ENCODE peak calls at places on chromosomes 2 and 18, in nine cellular contexts. One of them, this sample, is unnamed.
A peak's percentile ranks its signal among the peaks of the same experiment; 100 is the strongest.

GRCh38 chr2:61288070-61288841 is 126.3 kb downstream of the C2orf74 start:
- DNase-seq in HCT116: no peak
- DNase-seq in SK-N-SH: no peak
- DNase-seq in GM23338: no peak
- DNase-seq in GM23248: peak; percentile 19
- DNase-seq in hepatocyte: no peak
- DNase-seq in MM.1S: no peak
- DNase-seq in PC-3: no peak
- DNase-seq in OCI-LY7: no peak
- DNase-seq in this sample: no peak

GRCh38 chr2:66421618-66422017 is 13.3 kb upstream of the MEIS1 start:
- DNase-seq in HCT116: no peak
- DNase-seq in SK-N-SH: no peak
- DNase-seq in GM23338: no peak
- DNase-seq in GM23248: no peak
- DNase-seq in hepatocyte: no peak
- DNase-seq in MM.1S: no peak
- DNase-seq in PC-3: no peak
- DNase-seq in OCI-LY7: no peak
- DNase-seq in this sample: no peak

GRCh38 chr2:45466045-45466444 is 145.0 kb downstream of the SRBD1 start:
- DNase-seq in HCT116: no peak
- DNase-seq in SK-N-SH: no peak
- DNase-seq in GM23338: peak; percentile 65
- DNase-seq in GM23248: no peak
- DNase-seq in hepatocyte: no peak
- DNase-seq in MM.1S: no peak
- DNase-seq in PC-3: no peak
- DNase-seq in OCI-LY7: no peak
- DNase-seq in this sample: no peak

GRCh38 chr2:169895294-169895985 is 68.2 kb downstream of the UBR3 start:
- DNase-seq in HCT116: no peak
- DNase-seq in SK-N-SH: no peak
- DNase-seq in GM23338: no peak
- DNase-seq in GM23248: peak; percentile 27
- DNase-seq in hepatocyte: no peak
- DNase-seq in MM.1S: no peak
- DNase-seq in PC-3: no peak
- DNase-seq in OCI-LY7: no peak
- DNase-seq in this sample: no peak

GRCh38 chr18:10751711-10752110 is 225.9 kb downstream of the NAPG start:
- DNase-seq in HCT116: no peak
- DNase-seq in SK-N-SH: no peak
- DNase-seq in GM23338: no peak
- DNase-seq in GM23248: no peak
- DNase-seq in hepatocyte: no peak
- DNase-seq in MM.1S: no peak
- DNase-seq in PC-3: no peak
- DNase-seq in OCI-LY7: no peak
- DNase-seq in this sample: peak; percentile 36

GRCh38 chr18:57621252-57621607 is 406 bp downstream of the NARS1 start:
- DNase-seq in HCT116: no peak
- DNase-seq in SK-N-SH: peak; percentile 60
- DNase-seq in GM23338: no peak
- DNase-seq in GM23248: peak; percentile 52
- DNase-seq in hepatocyte: no peak
- DNase-seq in MM.1S: no peak
- DNase-seq in PC-3: peak; percentile 10
- DNase-seq in OCI-LY7: peak; percentile 14
- DNase-seq in this sample: no peak

GRCh38 chr18:35215026-35215425 is 25.8 kb upstream of the ZNF397 start:
- DNase-seq in HCT116: no peak
- DNase-seq in SK-N-SH: no peak
- DNase-seq in GM23338: peak; percentile 63
- DNase-seq in GM23248: no peak
- DNase-seq in hepatocyte: no peak
- DNase-seq in MM.1S: no peak
- DNase-seq in PC-3: no peak
- DNase-seq in OCI-LY7: no peak
- DNase-seq in this sample: peak; percentile 15

GRCh38 chr2:37832590-37833197 is 92.4 kb upstream of the RMDN2 start:
- DNase-seq in HCT116: peak; percentile 71
- DNase-seq in SK-N-SH: peak; percentile 81
- DNase-seq in GM23338: peak; percentile 90
- DNase-seq in GM23248: peak; percentile 88
- DNase-seq in hepatocyte: peak; percentile 89
- DNase-seq in MM.1S: peak; percentile 64
- DNase-seq in PC-3: peak; percentile 94
- DNase-seq in OCI-LY7: peak; percentile 75
- DNase-seq in this sample: peak; percentile 88

GRCh38 chr2:239106314-239106908 is 258.5 kb downstream of the TWIST2 start:
- DNase-seq in HCT116: peak; percentile 18
- DNase-seq in SK-N-SH: peak; percentile 92
- DNase-seq in GM23338: peak; percentile 52
- DNase-seq in GM23248: peak; percentile 88
- DNase-seq in hepatocyte: peak; percentile 69
- DNase-seq in MM.1S: peak; percentile 10
- DNase-seq in PC-3: peak; percentile 80
- DNase-seq in OCI-LY7: peak; percentile 7
- DNase-seq in this sample: peak; percentile 73

GRCh38 chr18:24212939-24213338 is 74.1 kb downstream of the CABYR start:
- DNase-seq in HCT116: peak; percentile 94
- DNase-seq in SK-N-SH: no peak
- DNase-seq in GM23338: no peak
- DNase-seq in GM23248: peak; percentile 77
- DNase-seq in hepatocyte: peak; percentile 52
- DNase-seq in MM.1S: no peak
- DNase-seq in PC-3: peak; percentile 97
- DNase-seq in OCI-LY7: no peak
- DNase-seq in this sample: no peak

GRCh38 chr2:8087480-8087840 is 594.4 kb upstream of the ID2 start:
- DNase-seq in HCT116: no peak
- DNase-seq in SK-N-SH: no peak
- DNase-seq in GM23338: no peak
- DNase-seq in GM23248: peak; percentile 71
- DNase-seq in hepatocyte: no peak
- DNase-seq in MM.1S: no peak
- DNase-seq in PC-3: no peak
- DNase-seq in OCI-LY7: no peak
- DNase-seq in this sample: no peak

GRCh38 chr18:52200406-52200805 is 139.6 kb upstream of the DCC start:
- DNase-seq in HCT116: no peak
- DNase-seq in SK-N-SH: no peak
- DNase-seq in GM23338: no peak
- DNase-seq in GM23248: no peak
- DNase-seq in hepatocyte: no peak
- DNase-seq in MM.1S: no peak
- DNase-seq in PC-3: no peak
- DNase-seq in OCI-LY7: no peak
- DNase-seq in this sample: no peak

GRCh38 chr2:44802409-44803099 is 138.9 kb upstream of the SIX3 start:
- DNase-seq in HCT116: no peak
- DNase-seq in SK-N-SH: no peak
- DNase-seq in GM23338: peak; percentile 97
- DNase-seq in GM23248: no peak
- DNase-seq in hepatocyte: no peak
- DNase-seq in MM.1S: no peak
- DNase-seq in PC-3: no peak
- DNase-seq in OCI-LY7: no peak
- DNase-seq in this sample: peak; percentile 96

GRCh38 chr2:179561702-179562101 is 297.1 kb upstream of the SESTD1 start:
- DNase-seq in HCT116: no peak
- DNase-seq in SK-N-SH: no peak
- DNase-seq in GM23338: no peak
- DNase-seq in GM23248: no peak
- DNase-seq in hepatocyte: no peak
- DNase-seq in MM.1S: no peak
- DNase-seq in PC-3: no peak
- DNase-seq in OCI-LY7: no peak
- DNase-seq in this sample: no peak

GRCh38 chr18:41576643-41577042 is 378.4 kb upstream of the PIK3C3 start:
- DNase-seq in HCT116: no peak
- DNase-seq in SK-N-SH: no peak
- DNase-seq in GM23338: peak; percentile 18
- DNase-seq in GM23248: no peak
- DNase-seq in hepatocyte: no peak
- DNase-seq in MM.1S: no peak
- DNase-seq in PC-3: no peak
- DNase-seq in OCI-LY7: no peak
- DNase-seq in this sample: peak; percentile 57

GRCh38 chr18:26540041-26540628 is 8.2 kb downstream of the KCTD1 start:
- DNase-seq in HCT116: no peak
- DNase-seq in SK-N-SH: no peak
- DNase-seq in GM23338: peak; percentile 41
- DNase-seq in GM23248: peak; percentile 61
- DNase-seq in hepatocyte: no peak
- DNase-seq in MM.1S: no peak
- DNase-seq in PC-3: peak; percentile 44
- DNase-seq in OCI-LY7: no peak
- DNase-seq in this sample: no peak

GRCh38 chr2:31967790-31968189 is 43.0 kb downstream of the MEMO1 start:
- DNase-seq in HCT116: no peak
- DNase-seq in SK-N-SH: no peak
- DNase-seq in GM23338: no peak
- DNase-seq in GM23248: no peak
- DNase-seq in hepatocyte: no peak
- DNase-seq in MM.1S: no peak
- DNase-seq in PC-3: no peak
- DNase-seq in OCI-LY7: no peak
- DNase-seq in this sample: no peak

GRCh38 chr2:31957748-31958717 is 52.8 kb downstream of the MEMO1 start:
- DNase-seq in HCT116: no peak
- DNase-seq in SK-N-SH: no peak
- DNase-seq in GM23338: no peak
- DNase-seq in GM23248: no peak
- DNase-seq in hepatocyte: no peak
- DNase-seq in MM.1S: no peak
- DNase-seq in PC-3: no peak
- DNase-seq in OCI-LY7: no peak
- DNase-seq in this sample: no peak

GRCh38 chr2:31965094-31965493 is 45.7 kb downstream of the MEMO1 start:
- DNase-seq in HCT116: no peak
- DNase-seq in SK-N-SH: no peak
- DNase-seq in GM23338: no peak
- DNase-seq in GM23248: no peak
- DNase-seq in hepatocyte: no peak
- DNase-seq in MM.1S: no peak
- DNase-seq in PC-3: no peak
- DNase-seq in OCI-LY7: no peak
- DNase-seq in this sample: no peak

DNA sequence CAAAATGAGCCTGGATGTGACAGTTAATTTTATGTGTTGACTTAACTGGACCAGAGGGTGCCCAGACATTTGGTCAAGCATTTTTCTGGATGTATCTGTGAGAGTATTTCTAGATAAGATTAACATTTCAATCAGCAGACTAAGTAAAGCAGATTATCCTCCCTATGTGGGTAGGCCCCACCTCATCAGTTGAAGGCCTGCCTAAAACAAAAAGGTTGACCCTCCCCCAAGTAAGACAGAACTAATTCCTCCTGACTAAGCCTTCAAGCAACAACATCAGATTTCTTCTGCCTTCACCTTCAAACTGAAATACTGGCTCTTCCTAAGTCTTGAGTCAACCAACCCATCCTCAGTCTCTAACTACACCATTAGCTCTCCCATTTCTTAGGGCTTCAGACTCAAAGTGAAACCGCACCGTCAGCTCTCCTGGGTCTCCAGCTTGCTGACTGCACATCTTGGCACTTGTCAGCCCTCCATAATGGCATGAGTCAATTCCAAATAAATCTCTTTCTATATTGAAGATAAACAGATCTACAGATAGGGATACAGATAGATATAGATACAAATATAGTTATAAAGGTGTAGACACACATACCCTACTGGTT is 47.9 kb downstream of the MEMO1 start:
- DNase-seq in HCT116: no peak
- DNase-seq in SK-N-SH: no peak
- DNase-seq in GM23338: no peak
- DNase-seq in GM23248: no peak
- DNase-seq in hepatocyte: no peak
- DNase-seq in MM.1S: peak; percentile 64
- DNase-seq in PC-3: peak; percentile 14
- DNase-seq in OCI-LY7: no peak
- DNase-seq in this sample: no peak
- TF ChIP-seq EZH2phosphoT487 in HCT116: no peak
- TF ChIP-seq EZH2phosphoT487 in SK-N-SH: no peak
- TF ChIP-seq EZH2phosphoT487 in GM23338: no peak
- TF ChIP-seq EZH2phosphoT487 in GM23248: no peak
- TF ChIP-seq EZH2phosphoT487 in hepatocyte: no peak
- TF ChIP-seq EZH2phosphoT487 in MM.1S: no peak
- TF ChIP-seq EZH2phosphoT487 in PC-3: no peak
- TF ChIP-seq EZH2phosphoT487 in OCI-LY7: no peak
- TF ChIP-seq EZH2phosphoT487 in this sample: no peak

DNA sequence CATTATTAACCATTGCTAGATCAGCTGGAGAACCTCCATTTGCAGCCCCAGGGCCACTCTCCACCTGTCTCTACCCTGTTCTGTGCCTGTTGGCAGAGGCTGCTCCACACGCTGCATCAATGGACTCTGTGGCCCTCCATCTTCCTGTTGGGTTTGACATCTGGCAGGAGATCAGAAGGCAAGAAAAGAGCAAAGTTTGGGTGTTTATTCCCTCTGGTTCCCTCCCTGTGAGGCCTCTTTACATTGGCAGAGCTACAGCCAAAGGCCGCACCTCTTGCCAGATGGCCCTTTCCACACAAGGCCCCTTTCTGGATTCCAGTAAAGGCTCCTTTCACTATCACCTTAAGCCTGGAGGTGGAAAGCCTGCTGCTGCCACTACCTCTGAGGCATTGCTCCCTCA is 110.9 kb upstream of the RND3 start:
- DNase-seq in HCT116: no peak
- DNase-seq in SK-N-SH: no peak
- DNase-seq in GM23338: no peak
- DNase-seq in GM23248: no peak
- DNase-seq in hepatocyte: no peak
- DNase-seq in MM.1S: no peak
- DNase-seq in PC-3: no peak
- DNase-seq in OCI-LY7: no peak
- DNase-seq in this sample: no peak
- H3K4me2 ChIP-seq in HCT116: no peak overlapping the region
- H3K4me2 ChIP-seq in SK-N-SH: no peak overlapping the region
- H3K4me2 ChIP-seq in GM23338: no peak overlapping the region
- H3K4me2 ChIP-seq in GM23248: no peak overlapping the region
- H3K4me2 ChIP-seq in hepatocyte: no peak overlapping the region
- H3K4me2 ChIP-seq in MM.1S: no peak overlapping the region
- H3K4me2 ChIP-seq in PC-3: no peak overlapping the region
- H3K4me2 ChIP-seq in OCI-LY7: no peak overlapping the region
- H3K4me2 ChIP-seq in this sample: no peak overlapping the region

GRCh38 chr2:17579605-17580318 is 39.3 kb downstream of the VSNL1 start:
- DNase-seq in HCT116: peak; percentile 85
- DNase-seq in SK-N-SH: no peak
- DNase-seq in GM23338: peak; percentile 84
- DNase-seq in GM23248: no peak
- DNase-seq in hepatocyte: no peak
- DNase-seq in MM.1S: peak; percentile 18
- DNase-seq in PC-3: no peak
- DNase-seq in OCI-LY7: no peak
- DNase-seq in this sample: peak; percentile 26
- TF ChIP-seq EZH2phosphoT487 in HCT116: no peak
- TF ChIP-seq EZH2phosphoT487 in SK-N-SH: no peak
- TF ChIP-seq EZH2phosphoT487 in GM23338: no peak
- TF ChIP-seq EZH2phosphoT487 in GM23248: no peak
- TF ChIP-seq EZH2phosphoT487 in hepatocyte: no peak
- TF ChIP-seq EZH2phosphoT487 in MM.1S: no peak
- TF ChIP-seq EZH2phosphoT487 in PC-3: no peak
- TF ChIP-seq EZH2phosphoT487 in OCI-LY7: no peak
- TF ChIP-seq EZH2phosphoT487 in this sample: no peak

GRCh38 chr2:11373096-11373495 is 28.7 kb upstream of the ROCK2 start:
- DNase-seq in HCT116: no peak
- DNase-seq in SK-N-SH: no peak
- DNase-seq in GM23338: no peak
- DNase-seq in GM23248: no peak
- DNase-seq in hepatocyte: no peak
- DNase-seq in MM.1S: peak; percentile 62
- DNase-seq in PC-3: peak; percentile 67
- DNase-seq in OCI-LY7: peak; percentile 25
- DNase-seq in this sample: no peak
- H3K4me2 ChIP-seq in HCT116: peak overlapping the region; percentile 99
- H3K4me2 ChIP-seq in SK-N-SH: peak overlapping the region; percentile 81
- H3K4me2 ChIP-seq in GM23338: no peak overlapping the region
- H3K4me2 ChIP-seq in GM23248: no peak overlapping the region
- H3K4me2 ChIP-seq in hepatocyte: no peak overlapping the region
- H3K4me2 ChIP-seq in MM.1S: peak overlapping the region; percentile 55
- H3K4me2 ChIP-seq in PC-3: peak overlapping the region; percentile 87
- H3K4me2 ChIP-seq in OCI-LY7: peak overlapping the region; percentile 17
- H3K4me2 ChIP-seq in this sample: no peak overlapping the region